ENCODE peak calls at places on chromosomes 12 and 14, in ten cellular contexts. X, L, Z, O, K, D, B, R, E and W are unnamed samples.

GRCh38 chr14:74618078-74618952 is 6.3 kb upstream of the LTBP2 start:
- DNase-seq in X (peak; percentile 46), K (no peak), O (no peak), B (no peak), Z (no peak), E (peak; percentile 70), L (no peak), D (peak; percentile 38), R (no peak), W (no peak)

GRCh38 chr12:9721394-9722092 is 11.4 kb downstream of the CLECL1 start:
- DNase-seq in L (no peak), K (no peak), X (no peak), B (no peak), Z (no peak), D (no peak), E (no peak), O (no peak), R (no peak), W (no peak)

GRCh38 chr14:64873506-64874220 is 6.0 kb downstream of the SPTB start:
- DNase-seq in E (no peak), L (no peak), K (no peak), R (no peak), Z (no peak), O (no peak), B (no peak), X (no peak), D (no peak), W (no peak)

GRCh38 chr12:42790761-42791151 is 201.2 kb upstream of the PRICKLE1 start:
- DNase-seq in B (no peak), R (peak; percentile 75), X (peak; percentile 9), K (no peak), D (no peak), Z (no peak), L (no peak), O (no peak), E (peak; percentile 95), W (no peak)

GRCh38 chr14:91350813-91351507 is 66.7 kb downstream of the CCDC88C start:
- DNase-seq in X (no peak), R (no peak), B (no peak), L (no peak), Z (no peak), K (no peak), D (peak; percentile 21), O (no peak), E (no peak), W (no peak)

GRCh38 chr12:20382117-20382516 is 13.8 kb downstream of the PDE3A start:
- DNase-seq in L (no peak), O (no peak), X (no peak), R (no peak), B (no peak), K (no peak), D (no peak), Z (no peak), E (no peak), W (no peak)

GRCh38 chr12:89138048-89138852 is 214.1 kb downstream of the DUSP6 start:
- DNase-seq in L (no peak), D (no peak), B (no peak), Z (no peak), K (no peak), X (no peak), O (peak; percentile 16), R (no peak), E (no peak), W (no peak)

GRCh38 chr14:32020882-32021281 is 56.2 kb upstream of the ARHGAP5 start:
- DNase-seq in R (no peak), E (no peak), D (no peak), Z (no peak), K (no peak), L (no peak), B (no peak), X (no peak), O (no peak), W (no peak)

GRCh38 chr14:95468416-95469133 is 47.9 kb downstream of the SYNE3 start:
- DNase-seq in B (no peak), R (no peak), D (no peak), E (no peak), O (no peak), K (no peak), X (peak; percentile 74), L (no peak), Z (no peak), W (no peak)

GRCh38 chr14:61129168-61129745 is 148.2 kb downstream of the SLC38A6 start:
- DNase-seq in X (no peak), O (no peak), B (no peak), D (no peak), L (no peak), K (no peak), E (no peak), R (no peak), Z (no peak), W (no peak)

GRCh38 chr14:59274991-59275391 is 86.5 kb downstream of the DAAM1 start:
- DNase-seq in X (no peak), R (no peak), D (no peak), Z (no peak), E (no peak), L (no peak), B (no peak), O (no peak), K (no peak), W (no peak)

GRCh38 chr14:99945732-99946651 is 119.2 kb upstream of the EVL start:
- DNase-seq in K (no peak), L (no peak), B (no peak), D (no peak), X (no peak), O (peak; percentile 22), Z (no peak), E (no peak), R (no peak), W (no peak)

GRCh38 chr12:1760566-1761382 is 59.6 kb upstream of the LRTM2 start:
- DNase-seq in X (no peak), B (no peak), R (no peak), O (no peak), Z (no peak), D (no peak), E (peak; percentile 51), L (no peak), K (no peak), W (no peak)

GRCh38 chr12:54036620-54037359 is 3.9 kb downstream of the HOXC5 start:
- DNase-seq in E (no peak), O (no peak), L (peak; percentile 61), R (no peak), D (no peak), X (no peak), K (peak; percentile 38), Z (no peak), B (no peak), W (no peak)

GRCh38 chr12:15772405-15773018 is 16.7 kb downstream of the EPS8 start:
- DNase-seq in O (no peak), D (no peak), Z (no peak), K (peak; percentile 65), R (no peak), E (peak; percentile 56), L (no peak), X (no peak), B (no peak), W (peak; percentile 30)

GRCh38 chr14:94213021-94213420 is 38.9 kb downstream of the PPP4R4 start:
- DNase-seq in Z (no peak), O (no peak), E (no peak), B (no peak), L (no peak), X (no peak), D (no peak), R (peak; percentile 28), K (no peak), W (no peak)

GRCh38 chr12:42145197-42145549 is 499 bp upstream of the GXYLT1 start:
- DNase-seq in E (peak; percentile 57), O (no peak), K (peak; percentile 35), D (no peak), X (no peak), R (no peak), L (no peak), Z (no peak), B (no peak), W (no peak)

GRCh38 chr12:41507286-41507685 is 319.2 kb downstream of the PDZRN4 start:
- DNase-seq in D (no peak), X (no peak), R (no peak), K (no peak), B (no peak), E (no peak), O (no peak), L (no peak), Z (no peak), W (no peak)

GRCh38 chr14:56501909-56502530 is 77.6 kb upstream of the TMEM260 start:
- DNase-seq in R (no peak), Z (no peak), X (no peak), E (peak; percentile 46), K (peak; percentile 46), L (no peak), O (no peak), D (no peak), B (no peak), W (peak; percentile 19)

GRCh38 chr12:123242083-123242904 is 9.1 kb downstream of the MTRFR start:
- DNase-seq in R (no peak), D (no peak), E (no peak), B (no peak), X (no peak), L (peak; percentile 71), K (no peak), O (no peak), Z (no peak), W (no peak)

GRCh38 chr12:107379852-107380567 is 286.7 kb upstream of the CRY1 start:
- DNase-seq in B (no peak), Z (no peak), R (no peak), E (no peak), X (peak; percentile 27), D (no peak), O (peak; percentile 54), L (peak; percentile 44), K (no peak), W (no peak)